ENCODE peak calls at places on chromosomes 7 and 10, in ten cellular contexts. One of them, this sample, is unnamed.

GRCh38 chr7:31933481-31933880 is 136.7 kb downstream of the PDE1C start:
- DNase-seq in astrocyte of the cerebellum: no peak
- DNase-seq in HCT116: no peak
- DNase-seq in activated gamma-delta T cell: no peak
- DNase-seq in endothelial cell: no peak
- DNase-seq in fibroblast of the aortic adventitia: no peak
- DNase-seq in NCI-H526 treated with DMSO at 0.1 percent for 48 hours: no peak
- DNase-seq in T follicular helper cell: no peak
- DNase-seq in tibial nerve: no peak
- DNase-seq in foreskin keratinocyte: no peak
- DNase-seq in this sample: no peak

GRCh38 chr10:97229322-97229721 is 43.6 kb upstream of the SLIT1 start:
- DNase-seq in T follicular helper cell: no peak
- DNase-seq in HCT116: no peak
- DNase-seq in activated gamma-delta T cell: no peak
- DNase-seq in astrocyte of the cerebellum: no peak
- DNase-seq in fibroblast of the aortic adventitia: peak
- DNase-seq in tibial nerve: no peak
- DNase-seq in endothelial cell: no peak
- DNase-seq in NCI-H526 treated with DMSO at 0.1 percent for 48 hours: no peak
- DNase-seq in foreskin keratinocyte: no peak
- DNase-seq in this sample: no peak

GRCh38 chr7:159067870-159068787 is 76.5 kb downstream of the VIPR2 start:
- DNase-seq in activated gamma-delta T cell: no peak
- DNase-seq in astrocyte of the cerebellum: no peak
- DNase-seq in foreskin keratinocyte: no peak
- DNase-seq in fibroblast of the aortic adventitia: no peak
- DNase-seq in T follicular helper cell: no peak
- DNase-seq in tibial nerve: peak
- DNase-seq in NCI-H526 treated with DMSO at 0.1 percent for 48 hours: no peak
- DNase-seq in endothelial cell: no peak
- DNase-seq in HCT116: no peak
- DNase-seq in this sample: no peak

GRCh38 chr10:44334621-44335184 is 50.2 kb downstream of the CXCL12 start:
- DNase-seq in fibroblast of the aortic adventitia: peak
- DNase-seq in HCT116: no peak
- DNase-seq in tibial nerve: no peak
- DNase-seq in astrocyte of the cerebellum: no peak
- DNase-seq in T follicular helper cell: no peak
- DNase-seq in activated gamma-delta T cell: no peak
- DNase-seq in NCI-H526 treated with DMSO at 0.1 percent for 48 hours: no peak
- DNase-seq in foreskin keratinocyte: no peak
- DNase-seq in endothelial cell: no peak
- DNase-seq in this sample: peak

GRCh38 chr10:122143238-122143841 is 127.8 kb upstream of the BTBD16 start:
- DNase-seq in NCI-H526 treated with DMSO at 0.1 percent for 48 hours: no peak
- DNase-seq in tibial nerve: no peak
- DNase-seq in astrocyte of the cerebellum: no peak
- DNase-seq in activated gamma-delta T cell: no peak
- DNase-seq in foreskin keratinocyte: no peak
- DNase-seq in HCT116: no peak
- DNase-seq in endothelial cell: no peak
- DNase-seq in T follicular helper cell: no peak
- DNase-seq in fibroblast of the aortic adventitia: no peak
- DNase-seq in this sample: no peak

GRCh38 chr7:108211382-108212201 is 81.4 kb upstream of the LAMB4 start:
- DNase-seq in T follicular helper cell: no peak
- DNase-seq in tibial nerve: no peak
- DNase-seq in NCI-H526 treated with DMSO at 0.1 percent for 48 hours: no peak
- DNase-seq in activated gamma-delta T cell: no peak
- DNase-seq in HCT116: peak
- DNase-seq in astrocyte of the cerebellum: peak
- DNase-seq in foreskin keratinocyte: peak
- DNase-seq in endothelial cell: no peak
- DNase-seq in fibroblast of the aortic adventitia: peak
- DNase-seq in this sample: no peak

GRCh38 chr7:157547611-157548010 is 210.8 kb downstream of the DNAJB6 start:
- DNase-seq in endothelial cell: no peak
- DNase-seq in foreskin keratinocyte: no peak
- DNase-seq in T follicular helper cell: no peak
- DNase-seq in NCI-H526 treated with DMSO at 0.1 percent for 48 hours: no peak
- DNase-seq in HCT116: no peak
- DNase-seq in activated gamma-delta T cell: no peak
- DNase-seq in tibial nerve: no peak
- DNase-seq in astrocyte of the cerebellum: no peak
- DNase-seq in fibroblast of the aortic adventitia: no peak
- DNase-seq in this sample: no peak

GRCh38 chr7:105304040-105304895 is 84.5 kb downstream of the SRPK2 start:
- DNase-seq in NCI-H526 treated with DMSO at 0.1 percent for 48 hours: peak
- DNase-seq in activated gamma-delta T cell: no peak
- DNase-seq in astrocyte of the cerebellum: peak
- DNase-seq in tibial nerve: no peak
- DNase-seq in T follicular helper cell: no peak
- DNase-seq in foreskin keratinocyte: peak
- DNase-seq in fibroblast of the aortic adventitia: peak
- DNase-seq in HCT116: peak
- DNase-seq in endothelial cell: no peak
- DNase-seq in this sample: no peak

GRCh38 chr10:100930368-100930767 is 17.6 kb downstream of the SLF2 start:
- DNase-seq in endothelial cell: no peak
- DNase-seq in tibial nerve: no peak
- DNase-seq in fibroblast of the aortic adventitia: no peak
- DNase-seq in T follicular helper cell: no peak
- DNase-seq in astrocyte of the cerebellum: no peak
- DNase-seq in NCI-H526 treated with DMSO at 0.1 percent for 48 hours: no peak
- DNase-seq in activated gamma-delta T cell: no peak
- DNase-seq in HCT116: no peak
- DNase-seq in foreskin keratinocyte: no peak
- DNase-seq in this sample: no peak

GRCh38 chr10:122911889-122912484 is 1.6 kb downstream of the FAM24A start:
- DNase-seq in T follicular helper cell: peak
- DNase-seq in endothelial cell: peak
- DNase-seq in fibroblast of the aortic adventitia: peak
- DNase-seq in foreskin keratinocyte: peak
- DNase-seq in tibial nerve: no peak
- DNase-seq in HCT116: no peak
- DNase-seq in NCI-H526 treated with DMSO at 0.1 percent for 48 hours: no peak
- DNase-seq in activated gamma-delta T cell: no peak
- DNase-seq in astrocyte of the cerebellum: peak
- DNase-seq in this sample: no peak

GRCh38 chr10:24384954-24385353 is 176.0 kb downstream of the KIAA1217 start:
- DNase-seq in NCI-H526 treated with DMSO at 0.1 percent for 48 hours: no peak
- DNase-seq in tibial nerve: no peak
- DNase-seq in HCT116: no peak
- DNase-seq in T follicular helper cell: no peak
- DNase-seq in fibroblast of the aortic adventitia: no peak
- DNase-seq in astrocyte of the cerebellum: no peak
- DNase-seq in foreskin keratinocyte: no peak
- DNase-seq in endothelial cell: no peak
- DNase-seq in activated gamma-delta T cell: no peak
- DNase-seq in this sample: no peak

GRCh38 chr7:83643012-83643411 is 5.9 kb downstream of the SEMA3E start:
- DNase-seq in T follicular helper cell: no peak
- DNase-seq in fibroblast of the aortic adventitia: no peak
- DNase-seq in endothelial cell: no peak
- DNase-seq in astrocyte of the cerebellum: peak
- DNase-seq in tibial nerve: no peak
- DNase-seq in NCI-H526 treated with DMSO at 0.1 percent for 48 hours: no peak
- DNase-seq in HCT116: no peak
- DNase-seq in foreskin keratinocyte: no peak
- DNase-seq in activated gamma-delta T cell: no peak
- DNase-seq in this sample: no peak

GRCh38 chr7:153604-154003 is 38.8 kb upstream of the FAM20C start:
- DNase-seq in endothelial cell: no peak
- DNase-seq in astrocyte of the cerebellum: no peak
- DNase-seq in T follicular helper cell: no peak
- DNase-seq in NCI-H526 treated with DMSO at 0.1 percent for 48 hours: no peak
- DNase-seq in HCT116: no peak
- DNase-seq in fibroblast of the aortic adventitia: no peak
- DNase-seq in foreskin keratinocyte: no peak
- DNase-seq in activated gamma-delta T cell: no peak
- DNase-seq in tibial nerve: no peak
- DNase-seq in this sample: no peak

GRCh38 chr10:88091490-88092061 is 228.2 kb downstream of the PTEN start:
- DNase-seq in HCT116: no peak
- DNase-seq in foreskin keratinocyte: peak
- DNase-seq in fibroblast of the aortic adventitia: no peak
- DNase-seq in activated gamma-delta T cell: no peak
- DNase-seq in tibial nerve: no peak
- DNase-seq in NCI-H526 treated with DMSO at 0.1 percent for 48 hours: no peak
- DNase-seq in T follicular helper cell: peak
- DNase-seq in endothelial cell: no peak
- DNase-seq in astrocyte of the cerebellum: no peak
- DNase-seq in this sample: no peak

GRCh38 chr10:132681858-132682755 is 103.8 kb downstream of the NKX6-2 start:
- DNase-seq in astrocyte of the cerebellum: no peak
- DNase-seq in T follicular helper cell: no peak
- DNase-seq in tibial nerve: no peak
- DNase-seq in HCT116: no peak
- DNase-seq in activated gamma-delta T cell: no peak
- DNase-seq in fibroblast of the aortic adventitia: no peak
- DNase-seq in foreskin keratinocyte: no peak
- DNase-seq in NCI-H526 treated with DMSO at 0.1 percent for 48 hours: no peak
- DNase-seq in endothelial cell: no peak
- DNase-seq in this sample: no peak

GRCh38 chr7:31735991-31736982 is 49.3 kb downstream of the PPP1R17 start:
- DNase-seq in endothelial cell: peak
- DNase-seq in NCI-H526 treated with DMSO at 0.1 percent for 48 hours: peak
- DNase-seq in fibroblast of the aortic adventitia: peak
- DNase-seq in T follicular helper cell: no peak
- DNase-seq in HCT116: peak
- DNase-seq in foreskin keratinocyte: peak
- DNase-seq in activated gamma-delta T cell: no peak
- DNase-seq in tibial nerve: peak
- DNase-seq in astrocyte of the cerebellum: peak
- DNase-seq in this sample: no peak

GRCh38 chr7:138825049-138825721 is 27.2 kb upstream of the ATP6V0A4 start:
- DNase-seq in tibial nerve: no peak
- DNase-seq in T follicular helper cell: no peak
- DNase-seq in astrocyte of the cerebellum: no peak
- DNase-seq in endothelial cell: no peak
- DNase-seq in activated gamma-delta T cell: no peak
- DNase-seq in NCI-H526 treated with DMSO at 0.1 percent for 48 hours: no peak
- DNase-seq in HCT116: no peak
- DNase-seq in fibroblast of the aortic adventitia: no peak
- DNase-seq in foreskin keratinocyte: no peak
- DNase-seq in this sample: no peak

GRCh38 chr7:44227911-44228310 is 27.1 kb downstream of the YKT6 start:
- DNase-seq in fibroblast of the aortic adventitia: no peak
- DNase-seq in HCT116: no peak
- DNase-seq in T follicular helper cell: no peak
- DNase-seq in endothelial cell: no peak
- DNase-seq in activated gamma-delta T cell: no peak
- DNase-seq in astrocyte of the cerebellum: no peak
- DNase-seq in tibial nerve: no peak
- DNase-seq in foreskin keratinocyte: no peak
- DNase-seq in NCI-H526 treated with DMSO at 0.1 percent for 48 hours: no peak
- DNase-seq in this sample: no peak

GRCh38 chr7:17535776-17536175 is 237.3 kb downstream of the AHR start:
- DNase-seq in activated gamma-delta T cell: no peak
- DNase-seq in T follicular helper cell: no peak
- DNase-seq in astrocyte of the cerebellum: no peak
- DNase-seq in HCT116: no peak
- DNase-seq in endothelial cell: no peak
- DNase-seq in NCI-H526 treated with DMSO at 0.1 percent for 48 hours: no peak
- DNase-seq in tibial nerve: no peak
- DNase-seq in fibroblast of the aortic adventitia: peak
- DNase-seq in foreskin keratinocyte: no peak
- DNase-seq in this sample: no peak

GRCh38 chr7:111175908-111176307 is 85.0 kb downstream of the LRRN3 start:
- DNase-seq in T follicular helper cell: no peak
- DNase-seq in activated gamma-delta T cell: no peak
- DNase-seq in foreskin keratinocyte: no peak
- DNase-seq in tibial nerve: no peak
- DNase-seq in HCT116: no peak
- DNase-seq in astrocyte of the cerebellum: no peak
- DNase-seq in fibroblast of the aortic adventitia: no peak
- DNase-seq in NCI-H526 treated with DMSO at 0.1 percent for 48 hours: peak
- DNase-seq in endothelial cell: no peak
- DNase-seq in this sample: no peak

GRCh38 chr10:35642793-35643114 is 658 bp upstream of the FZD8 start:
- DNase-seq in astrocyte of the cerebellum: no peak
- DNase-seq in HCT116: no peak
- DNase-seq in endothelial cell: no peak
- DNase-seq in activated gamma-delta T cell: no peak
- DNase-seq in NCI-H526 treated with DMSO at 0.1 percent for 48 hours: no peak
- DNase-seq in T follicular helper cell: no peak
- DNase-seq in fibroblast of the aortic adventitia: no peak
- DNase-seq in foreskin keratinocyte: no peak
- DNase-seq in tibial nerve: no peak
- DNase-seq in this sample: no peak

GRCh38 chr10:5195727-5196374 is 786 bp upstream of the AKR1C4 start:
- DNase-seq in tibial nerve: no peak
- DNase-seq in NCI-H526 treated with DMSO at 0.1 percent for 48 hours: no peak
- DNase-seq in foreskin keratinocyte: no peak
- DNase-seq in HCT116: no peak
- DNase-seq in T follicular helper cell: no peak
- DNase-seq in endothelial cell: no peak
- DNase-seq in activated gamma-delta T cell: no peak
- DNase-seq in fibroblast of the aortic adventitia: no peak
- DNase-seq in astrocyte of the cerebellum: no peak
- DNase-seq in this sample: no peak

GRCh38 chr10:49081532-49082275 is 33.6 kb downstream of the VSTM4 start:
- DNase-seq in NCI-H526 treated with DMSO at 0.1 percent for 48 hours: no peak
- DNase-seq in endothelial cell: no peak
- DNase-seq in astrocyte of the cerebellum: peak
- DNase-seq in T follicular helper cell: no peak
- DNase-seq in tibial nerve: no peak
- DNase-seq in activated gamma-delta T cell: no peak
- DNase-seq in HCT116: no peak
- DNase-seq in foreskin keratinocyte: no peak
- DNase-seq in fibroblast of the aortic adventitia: peak
- DNase-seq in this sample: no peak

GRCh38 chr10:27448926-27449325 is 55.2 kb upstream of the RAB18 start:
- DNase-seq in T follicular helper cell: no peak
- DNase-seq in fibroblast of the aortic adventitia: peak
- DNase-seq in tibial nerve: no peak
- DNase-seq in HCT116: peak
- DNase-seq in foreskin keratinocyte: peak
- DNase-seq in NCI-H526 treated with DMSO at 0.1 percent for 48 hours: no peak
- DNase-seq in activated gamma-delta T cell: no peak
- DNase-seq in endothelial cell: no peak
- DNase-seq in astrocyte of the cerebellum: no peak
- DNase-seq in this sample: peak

GRCh38 chr7:18474944-18475343 is 20.6 kb upstream of the HDAC9 start:
- DNase-seq in tibial nerve: no peak
- DNase-seq in T follicular helper cell: no peak
- DNase-seq in HCT116: no peak
- DNase-seq in NCI-H526 treated with DMSO at 0.1 percent for 48 hours: no peak
- DNase-seq in activated gamma-delta T cell: no peak
- DNase-seq in endothelial cell: no peak
- DNase-seq in astrocyte of the cerebellum: no peak
- DNase-seq in foreskin keratinocyte: no peak
- DNase-seq in fibroblast of the aortic adventitia: no peak
- DNase-seq in this sample: no peak

GRCh38 chr7:23120106-23120505 is 14.5 kb downstream of the KLHL7 start:
- DNase-seq in foreskin keratinocyte: no peak
- DNase-seq in HCT116: no peak
- DNase-seq in activated gamma-delta T cell: no peak
- DNase-seq in fibroblast of the aortic adventitia: no peak
- DNase-seq in NCI-H526 treated with DMSO at 0.1 percent for 48 hours: no peak
- DNase-seq in T follicular helper cell: no peak
- DNase-seq in astrocyte of the cerebellum: no peak
- DNase-seq in tibial nerve: no peak
- DNase-seq in endothelial cell: no peak
- DNase-seq in this sample: no peak

This sample was measured in AG04449.